ENCODE peak calls at places on chromosomes 1 and 21, in six cellular contexts. Y is IMR-90, Z is mesenchymal stem cell, L is neuronal stem cell, G is mesendoderm, W is trophoblast cell. P is an unnamed sample.
A peak's percentile ranks its signal among the peaks of the same experiment; 100 is the strongest.

GRCh38 chr1:205545991-205546390 is 41.5 kb downstream of the CDK18 start:
- DNase-seq in W (no peak), L (no peak), Y (no peak), G (no peak), Z (no peak), P (no peak)

GRCh38 chr1:229229137-229229720 is 41.7 kb upstream of the RAB4A start:
- DNase-seq in Z (peak; percentile 57), Y (no peak), L (no peak), G (peak; percentile 95), W (peak; percentile 98), P (peak; percentile 76)

GRCh38 chr1:156496211-156496761 is 4.3 kb downstream of the MEF2D start:
- DNase-seq in Y (peak; percentile 28), L (no peak), W (no peak), G (no peak), Z (no peak), P (no peak)

GRCh38 chr1:81254560-81254959 is 546.2 kb upstream of the ADGRL2 start:
- DNase-seq in Y (no peak), L (no peak), Z (peak; percentile 10), W (peak; percentile 73), G (peak; percentile 71), P (peak; percentile 68)

GRCh38 chr1:215567491-215568286 is 585 bp downstream of the KCTD3 start:
- DNase-seq in Z (peak; percentile 74), W (peak; percentile 56), G (peak; percentile 80), Y (peak; percentile 46), L (peak; percentile 58), P (peak; percentile 54)

GRCh38 chr1:11462224-11462923 is 16.6 kb upstream of the DISP3 start:
- DNase-seq in Z (no peak), L (no peak), G (no peak), W (no peak), Y (no peak), P (no peak)

GRCh38 chr1:193019442-193020026 is 39.6 kb downstream of the UCHL5 start:
- DNase-seq in Z (peak; percentile 66), Y (peak; percentile 64), W (peak; percentile 85), G (peak; percentile 49), L (peak; percentile 4), P (no peak)

GRCh38 chr21:17903029-17903806 is 84.1 kb upstream of the C21orf91 start:
- DNase-seq in Z (peak; percentile 50), Y (peak; percentile 49), G (peak; percentile 46), W (peak; percentile 68), L (no peak), P (no peak)

GRCh38 chr1:244865028-244865371 is 657 bp upstream of the HNRNPU start:
- DNase-seq in Z (no peak), Y (no peak), W (no peak), L (no peak), G (peak; percentile 68), P (peak; percentile 43)

GRCh38 chr1:211828584-211829342 is 1.8 kb downstream of the LPGAT1 start:
- DNase-seq in G (no peak), L (no peak), Z (no peak), Y (peak; percentile 18), W (no peak), P (no peak)

GRCh38 chr1:183634429-183635065 is 1.0 kb downstream of the ARPC5 start:
- DNase-seq in L (no peak), G (no peak), Z (no peak), W (peak; percentile 46), Y (no peak), P (no peak)

GRCh38 chr1:46983416-46983815 is 40.1 kb upstream of the CYP4X1 start:
- DNase-seq in G (peak; percentile 48), Y (no peak), W (no peak), Z (no peak), L (no peak), P (peak; percentile 54)

GRCh38 chr1:161792740-161793139 is 26.6 kb downstream of the ATF6 start:
- DNase-seq in G (peak; percentile 68), Z (peak; percentile 80), Y (peak; percentile 93), W (peak; percentile 85), L (peak; percentile 20), P (no peak)

GRCh38 chr1:70718086-70718630 is 307.1 kb downstream of the CTH start:
- DNase-seq in W (no peak), Y (no peak), G (no peak), Z (no peak), L (no peak), P (no peak)

GRCh38 chr1:159171254-159171687 is at the start of gene CADM3:
- DNase-seq in W (no peak), Y (no peak), Z (no peak), L (peak; percentile 61), G (peak; percentile 66), P (peak; percentile 59)

GRCh38 chr1:213269829-213270228 is 218.8 kb downstream of the RPS6KC1 start:
- DNase-seq in W (no peak), G (no peak), L (no peak), Z (no peak), Y (no peak), P (no peak)

GRCh38 chr1:43293896-43294760 is 6.7 kb upstream of the TIE1 start:
- DNase-seq in G (peak; percentile 78), W (peak; percentile 12), Z (peak; percentile 42), L (no peak), Y (peak; percentile 56), P (no peak)

GRCh38 chr1:156245451-156246232 is 2.2 kb downstream of the PAQR6 start:
- DNase-seq in Y (no peak), W (peak; percentile 70), L (no peak), Z (no peak), G (no peak), P (peak; percentile 54)

GRCh38 chr1:180680558-180681144 is 48.8 kb downstream of the XPR1 start:
- DNase-seq in W (peak; percentile 17), L (no peak), G (no peak), Y (peak; percentile 82), Z (peak; percentile 29), P (no peak)

GRCh38 chr21:28675265-28676041 is 317.2 kb downstream of the LTN1 start:
- DNase-seq in W (no peak), G (no peak), Y (no peak), L (no peak), Z (peak; percentile 6), P (no peak)

GRCh38 chr1:91148641-91149069 is 126.8 kb upstream of the ZNF644 start:
- DNase-seq in Z (peak; percentile 8), Y (no peak), L (no peak), G (peak; percentile 32), W (no peak), P (no peak)

GRCh38 chr1:21333824-21334213 is 43.6 kb upstream of the ECE1 start:
- DNase-seq in W (no peak), G (no peak), Y (no peak), L (no peak), Z (no peak), P (no peak)

GRCh38 chr1:21331752-21332480 is 41.7 kb upstream of the ECE1 start:
- DNase-seq in L (no peak), Z (peak; percentile 72), W (no peak), G (no peak), Y (no peak), P (no peak)

GRCh38 chr1:21335088-21335678 is 44.9 kb upstream of the ECE1 start:
- DNase-seq in W (no peak), L (no peak), Z (no peak), G (no peak), Y (no peak), P (no peak)

GRCh38 chr1:21334214-21335087 is 44.2 kb upstream of the ECE1 start:
- DNase-seq in W (peak; percentile 46), Y (peak; percentile 86), G (peak; percentile 84), L (no peak), Z (peak; percentile 99), P (peak; percentile 82)

GRCh38 chr1:21332691-21333449 is 42.6 kb upstream of the ECE1 start:
- DNase-seq in G (no peak), W (no peak), Y (no peak), Z (no peak), L (no peak), P (no peak)
- H3K4ac ChIP-seq in G (no peak overlapping the region), W (no peak overlapping the region), Y (peak overlapping the region; percentile 60), Z (peak overlapping the region; percentile 9), L (no peak overlapping the region), P (no peak overlapping the region)

GRCh38 chr21:36980280-36981048 is 14.0 kb upstream of the HLCS start:
- DNase-seq in Z (peak; percentile 25), L (no peak), Y (no peak), G (no peak), W (no peak), P (peak; percentile 53)
- H3K4ac ChIP-seq in Z (peak overlapping the region; percentile 64), L (no peak overlapping the region), Y (no peak overlapping the region), G (no peak overlapping the region), W (no peak overlapping the region), P (no peak overlapping the region)

GRCh38 chr1:151198254-151199127 is at the start of gene PIP5K1A:
- DNase-seq in Y (peak; percentile 97), L (peak; percentile 97), W (peak; percentile 100), Z (peak; percentile 99), G (peak; percentile 98), P (peak; percentile 95)
- H3K4ac ChIP-seq in Y (peak within 1 kb of the TSS; percentile 99), L (no peak within 1 kb of the TSS), W (peak within 1 kb of the TSS; percentile 82), Z (peak within 1 kb of the TSS; percentile 57), G (peak within 1 kb of the TSS; percentile 89), P (no peak within 1 kb of the TSS)

GRCh38 chr1:27350673-27351540 is 9.1 kb downstream of the SYTL1 start:
- DNase-seq in Z (peak; percentile 57), L (peak; percentile 92), W (peak; percentile 78), Y (no peak), G (peak; percentile 98), P (peak; percentile 99)

GRCh38 chr1:27351541-27352107 is 9.8 kb downstream of the SYTL1 start:
- DNase-seq in Z (no peak), Y (no peak), L (no peak), G (no peak), W (no peak), P (no peak)

GRCh38 chr1:27346991-27347627 is 5.3 kb downstream of the SYTL1 start:
- DNase-seq in L (no peak), Z (no peak), G (peak; percentile 68), W (peak; percentile 53), Y (peak; percentile 13), P (no peak)

GRCh38 chr1:27348861-27349783 is 7.3 kb downstream of the SYTL1 start:
- DNase-seq in G (peak; percentile 88), L (peak; percentile 56), Y (no peak), Z (no peak), W (peak; percentile 74), P (peak; percentile 86)

GRCh38 chr1:27349784-27350672 is 8.2 kb downstream of the SYTL1 start:
- DNase-seq in G (peak; percentile 91), Y (peak; percentile 60), W (peak; percentile 50), Z (peak; percentile 68), L (peak; percentile 60), P (peak; percentile 87)
- H3K4ac ChIP-seq in G (peak overlapping the region; percentile 58), Y (peak overlapping the region; percentile 65), W (no peak overlapping the region), Z (no peak overlapping the region), L (no peak overlapping the region), P (no peak overlapping the region)

DNA sequence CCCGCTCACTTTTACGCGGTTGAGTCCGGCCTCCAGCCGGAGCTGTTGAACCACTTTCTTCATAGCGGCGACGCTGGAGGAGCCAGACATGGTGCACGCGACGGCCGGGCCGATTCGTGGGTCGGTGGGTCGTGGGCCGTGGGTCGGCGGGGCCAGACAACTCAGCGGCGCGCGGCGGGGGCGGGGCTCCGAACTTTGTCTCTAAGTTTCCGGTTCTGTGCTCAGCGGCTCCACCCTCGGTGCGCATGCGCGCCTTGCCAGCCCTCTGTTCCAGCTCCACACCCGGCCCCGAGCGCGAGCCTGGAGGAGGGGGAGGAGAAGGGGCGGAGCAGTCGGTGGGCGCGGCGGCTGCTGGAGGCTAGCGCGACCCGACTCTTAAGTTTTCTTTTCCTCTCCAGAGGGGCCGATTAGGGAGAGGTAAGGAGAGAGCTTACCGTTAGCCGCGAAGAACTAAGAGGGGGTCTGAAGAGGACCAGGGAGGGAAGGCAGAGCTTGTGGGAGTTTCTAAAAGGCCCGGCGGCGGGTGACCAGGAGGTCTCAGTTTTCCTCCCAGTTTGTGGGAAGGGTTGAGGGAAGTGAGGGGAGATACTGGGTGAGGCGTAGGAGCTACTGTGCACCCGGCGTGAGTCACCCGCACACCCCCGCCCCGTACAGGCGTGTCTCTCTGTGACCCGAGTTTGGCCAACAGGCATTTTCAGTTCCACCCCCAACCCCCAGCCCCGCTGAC is at the start of the genes GNG5 and SPATA1:
- DNase-seq in L (peak; percentile 97), G (peak; percentile 98), Z (peak; percentile 97), Y (peak; percentile 95), W (peak; percentile 99), P (peak; percentile 97)
- H3K4ac ChIP-seq in L (no peak within 1 kb of the TSS), G (peak within 1 kb of the TSS; percentile 62), Z (peak within 1 kb of the TSS; percentile 90), Y (peak within 1 kb of the TSS; percentile 97), W (peak within 1 kb of the TSS; percentile 99), P (no peak within 1 kb of the TSS)

P was measured in H9.